ENCODE peak calls at places on chromosomes 3 and 15, in ten cellular contexts. A, P, W, R, Z, I, Y, O, L and B are unnamed samples.

GRCh38 chr3:128823008-128823407 is 56.4 kb upstream of the ACAD9 start:
- DNase-seq in R (no peak), A (no peak), O (no peak), Z (no peak), P (no peak), I (no peak), L (no peak), W (no peak), Y (no peak), B (no peak)

GRCh38 chr15:77037475-77038209 is 33.3 kb downstream of the TSPAN3 start:
- DNase-seq in I (no peak), W (peak), R (no peak), Y (peak), P (peak), Z (no peak), A (no peak), O (no peak), L (no peak), B (peak)

GRCh38 chr3:126834596-126835471 is 130.8 kb downstream of the CHCHD6 start:
- DNase-seq in O (no peak), Y (no peak), Z (no peak), L (no peak), P (no peak), A (no peak), I (no peak), R (no peak), W (no peak), B (no peak)

GRCh38 chr3:128950223-128950938 is 43.5 kb downstream of the CFAP92 start:
- DNase-seq in I (no peak), O (no peak), P (peak), R (peak), Z (peak), L (no peak), Y (no peak), W (no peak), A (peak), B (no peak)

GRCh38 chr3:196969660-196970546 is 1.3 kb upstream of the PIGZ start:
- DNase-seq in W (peak), Y (peak), A (no peak), I (peak), Z (peak), L (peak), P (peak), R (peak), O (peak), B (peak)

GRCh38 chr3:122824465-122825379 is 29.9 kb downstream of the SLC49A4 start:
- DNase-seq in Y (no peak), R (no peak), P (no peak), W (no peak), L (no peak), I (no peak), Z (no peak), O (no peak), A (no peak), B (no peak)

GRCh38 chr3:43883729-43884396 is 193.1 kb downstream of the ABHD5 start:
- DNase-seq in Z (no peak), P (no peak), O (no peak), R (no peak), Y (no peak), A (peak), L (no peak), W (peak), I (no peak), B (no peak)

GRCh38 chr3:50126287-50127211 is 28.6 kb upstream of the SEMA3F start:
- DNase-seq in O (no peak), A (no peak), L (no peak), P (no peak), Z (no peak), R (no peak), W (peak), I (no peak), Y (no peak), B (no peak)

GRCh38 chr15:50241684-50242450 is 23.7 kb downstream of the HDC start:
- DNase-seq in A (no peak), P (no peak), I (no peak), W (no peak), Y (no peak), R (no peak), O (no peak), Z (no peak), L (no peak), B (no peak)

GRCh38 chr3:36840453-36840921 is 76.1 kb upstream of the DCLK3 start:
- DNase-seq in I (no peak), O (no peak), P (no peak), Z (no peak), A (no peak), W (no peak), R (no peak), L (no peak), Y (no peak), B (no peak)

GRCh38 chr3:13016083-13016725 is 57.0 kb downstream of the IQSEC1 start:
- DNase-seq in R (peak), O (peak), I (no peak), A (no peak), W (peak), Y (no peak), L (peak), Z (peak), P (peak), B (peak)